ENCODE peak calls at places on chromosomes 2 and 18, in five cellular contexts. V is AG04449, M is body of pancreas, C is psoas muscle, N is lung. G is an unnamed sample.

GRCh38 chr2:59540864-59541263 is 1012.6 kb downstream of the BCL11A start:
- DNase-seq in C (no peak), V (no peak), N (no peak), M (no peak), G (no peak)

GRCh38 chr2:203685081-203685621 is 21.3 kb upstream of the CD28 start:
- DNase-seq in M (no peak), V (peak), C (no peak), N (no peak), G (peak)

GRCh38 chr18:28855524-28855923 is 678.6 kb upstream of the CDH2 start:
- DNase-seq in N (no peak), C (no peak), V (no peak), M (no peak), G (peak)

GRCh38 chr2:219616550-219616949 is 10.9 kb upstream of the SLC4A3 start:
- DNase-seq in C (no peak), V (no peak), N (no peak), M (no peak), G (no peak)

GRCh38 chr2:165857881-165858280 is 63.8 kb upstream of the GALNT3 start:
- DNase-seq in M (no peak), N (no peak), C (no peak), V (no peak), G (no peak)

GRCh38 chr2:9631976-9632700 is 1.3 kb upstream of the YWHAQ start:
- DNase-seq in N (no peak), V (no peak), C (no peak), M (no peak), G (no peak)

GRCh38 chr2:96204836-96205235 is 3.8 kb downstream of the STARD7 start:
- DNase-seq in V (no peak), M (no peak), C (no peak), N (no peak), G (no peak)

GRCh38 chr2:83900859-83901258 is 558.2 kb downstream of the SUCLG1 start:
- DNase-seq in C (no peak), M (no peak), V (no peak), N (no peak), G (no peak)

GRCh38 chr2:111029135-111029927 is 91.4 kb upstream of the BCL2L11 start:
- DNase-seq in V (no peak), N (peak), M (no peak), C (no peak), G (no peak)

DNA sequence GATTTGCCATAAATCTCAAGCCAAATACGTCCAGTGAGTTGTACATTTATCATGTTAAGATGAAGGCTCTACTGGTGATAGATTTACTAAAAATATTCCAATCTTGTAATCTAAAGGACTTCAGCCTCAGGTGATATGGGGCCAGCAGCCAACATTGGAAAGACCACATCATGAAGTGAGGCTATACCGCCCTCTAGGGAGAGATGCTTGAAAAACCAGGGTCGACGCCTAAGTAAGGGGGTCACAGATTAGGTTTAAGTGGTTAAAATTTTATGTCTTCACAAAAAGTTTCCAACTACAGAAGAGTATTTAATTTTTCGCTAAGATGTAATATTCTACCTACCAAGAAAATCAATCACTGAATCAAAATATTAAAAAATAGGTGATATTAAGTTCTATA is 33.3 kb downstream of the DOCK10 start:
- DNase-seq in M (no peak), V (no peak), C (no peak), N (no peak), G (no peak)
- TF ChIP-seq CTCF in M (no peak), V (peak), C (peak), N (peak), G (peak)

GRCh38 chr18:6917082-6917481 is 187.6 kb downstream of the ARHGAP28 start:
- DNase-seq in N (no peak), C (no peak), V (no peak), M (no peak), G (no peak)
- H3K4me3 ChIP-seq in N (no peak), C (no peak), V (no peak), M (no peak), G (no peak)

DNA sequence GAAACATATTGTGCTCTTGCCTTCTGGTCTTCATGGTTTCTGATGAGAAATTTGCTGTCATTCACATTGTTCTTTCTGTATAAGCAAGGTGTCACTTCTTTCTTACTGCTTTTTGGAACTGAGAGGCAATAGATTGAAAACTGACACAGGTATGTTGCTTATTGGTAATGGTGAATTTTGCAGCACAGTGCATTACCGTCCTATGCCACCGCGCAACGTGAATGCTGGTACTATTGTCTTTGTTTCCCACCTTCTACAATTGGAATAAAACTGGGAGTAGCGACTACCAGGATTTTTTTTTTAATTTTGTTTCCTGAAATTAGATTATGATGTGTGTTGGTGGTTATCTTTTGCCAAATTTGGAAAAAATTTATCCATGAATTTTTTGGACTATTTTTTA is 11.4 kb downstream of the XIRP2 start:
- DNase-seq in V (no peak), M (no peak), C (no peak), N (no peak), G (no peak)
- TF ChIP-seq CTCF in V (no peak), M (no peak), C (no peak), N (no peak), G (no peak)

GRCh38 chr18:47263828-47264314 is 12.4 kb upstream of the SKOR2 start:
- DNase-seq in N (no peak), V (no peak), M (no peak), C (no peak), G (no peak)
- H3K4me3 ChIP-seq in N (no peak), V (peak), M (no peak), C (peak), G (peak)

GRCh38 chr18:46877329-46877987 is 39.8 kb downstream of the PIAS2 start:
- DNase-seq in C (no peak), M (no peak), N (no peak), V (no peak), G (no peak)
- TF ChIP-seq CTCF in C (no peak), M (no peak), N (no peak), V (no peak), G (no peak)

DNA sequence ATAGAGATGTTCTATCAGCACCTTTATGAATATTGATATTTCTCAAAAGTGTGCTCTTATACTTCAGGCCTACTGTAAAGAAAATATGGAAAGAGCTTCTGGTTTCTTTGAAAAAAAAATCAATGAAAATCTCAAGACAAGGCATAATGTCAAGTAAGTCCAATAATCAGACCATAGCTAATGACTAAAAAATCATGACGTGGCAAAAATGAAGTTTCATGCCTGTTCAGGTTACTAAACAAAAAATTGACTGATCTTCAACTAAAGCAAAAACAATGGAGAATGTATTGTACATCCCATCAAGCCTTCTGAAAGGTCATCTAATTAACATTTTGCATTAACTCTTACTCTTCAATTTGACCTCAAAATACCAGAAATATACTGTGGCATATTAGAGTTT is 824.4 kb downstream of the EPHA4 start:
- DNase-seq in C (no peak), M (no peak), V (no peak), N (no peak), G (no peak)
- H3K4me3 ChIP-seq in C (no peak), M (no peak), V (no peak), N (no peak), G (no peak)

GRCh38 chr2:26184555-26185303 is 11.8 kb downstream of the GAREM2 start:
- DNase-seq in V (peak), N (peak), C (peak), M (peak), G (no peak)
- TF ChIP-seq CTCF in V (peak), N (peak), C (peak), M (peak), G (peak)

DNA sequence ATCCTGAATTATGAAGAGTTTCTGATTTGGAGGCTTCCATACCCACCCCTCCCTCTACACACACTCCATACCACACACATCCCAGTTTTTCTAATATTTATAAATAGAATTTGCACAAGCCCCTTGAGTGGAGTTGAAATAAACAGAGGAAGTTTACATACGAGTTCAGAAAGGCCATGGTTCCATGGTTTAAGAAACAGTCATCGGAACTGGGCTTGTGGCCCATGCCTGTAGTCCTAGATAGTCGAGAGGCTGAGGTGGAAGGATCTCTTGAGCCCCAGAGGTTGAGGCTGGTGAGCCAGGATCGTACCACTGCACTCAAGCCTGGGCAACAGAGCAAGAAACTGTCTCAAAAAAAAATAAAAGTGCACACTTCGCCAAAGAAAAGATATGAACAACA is 62.6 kb upstream of the TANC1 start:
- DNase-seq in V (no peak), N (no peak), C (no peak), M (no peak), G (no peak)
- H3K4me3 ChIP-seq in V (no peak), N (no peak), C (no peak), M (no peak), G (no peak)